ENCODE peak calls at places on chromosomes 7 and 10, in four cellular contexts. P is GM12878, N is HepG2, O is K562. Z is an unnamed sample.
A peak's percentile ranks its signal among the peaks of the same experiment; 100 is the strongest.

GRCh38 chr10:105545101-105545500 is 904.0 kb downstream of the SORCS3 start:
- DNase-seq in N (no peak), O (no peak), P (no peak), Z (no peak)

GRCh38 chr10:99523251-99523773 is 9.4 kb upstream of the NKX2-3 start:
- DNase-seq in O (no peak), P (no peak), N (no peak), Z (no peak)

GRCh38 chr10:120600871-120601644 is 144.0 kb downstream of the PLPP4 start:
- DNase-seq in O (peak; percentile 14), N (no peak), P (no peak), Z (peak; percentile 46)

GRCh38 chr10:119776536-119776935 is 50.7 kb downstream of the INPP5F start:
- DNase-seq in P (no peak), N (peak; percentile 10), O (no peak), Z (no peak)

GRCh38 chr10:73493781-73494180 is 2.0 kb downstream of the PPP3CB start:
- DNase-seq in P (no peak), N (no peak), O (no peak), Z (no peak)

GRCh38 chr10:69961168-69961863 is 91.3 kb upstream of the MACROH2A2 start:
- DNase-seq in N (no peak), O (peak; percentile 19), P (no peak), Z (peak; percentile 49)

GRCh38 chr10:99450624-99451498 is 20.4 kb upstream of the GOT1 start:
- DNase-seq in P (no peak), N (peak; percentile 74), O (no peak), Z (no peak)

GRCh38 chr10:98209441-98209840 is 58.6 kb downstream of the LOXL4 start:
- DNase-seq in N (no peak), P (no peak), O (no peak), Z (no peak)

GRCh38 chr10:89547853-89548513 is 12.6 kb upstream of the SLC16A12 start:
- DNase-seq in O (no peak), N (no peak), P (no peak), Z (no peak)

GRCh38 chr10:27805215-27805614 is 59.6 kb upstream of the MKX start:
- DNase-seq in O (no peak), P (no peak), N (no peak), Z (no peak)

GRCh38 chr10:8321990-8322389 is 267.5 kb downstream of the GATA3 start:
- DNase-seq in N (no peak), O (no peak), P (no peak), Z (no peak)

GRCh38 chr7:388961-389701 is 99.2 kb downstream of the FOXL3 start:
- DNase-seq in O (no peak), P (no peak), N (no peak), Z (no peak)

GRCh38 chr7:157675427-157675930 is 338.7 kb downstream of the DNAJB6 start:
- DNase-seq in N (no peak), O (no peak), P (no peak), Z (no peak)

GRCh38 chr10:48199580-48200377 is 74.7 kb downstream of the FRMPD2 start:
- DNase-seq in P (no peak), O (no peak), N (no peak), Z (no peak)

GRCh38 chr10:59362184-59362966 is at the start of gene FAM13C:
- DNase-seq in P (no peak), N (peak; percentile 7), O (no peak), Z (peak; percentile 67)

GRCh38 chr10:68095176-68095575 is 14.1 kb upstream of the MYPN start:
- DNase-seq in P (no peak), O (no peak), N (no peak), Z (no peak)

GRCh38 chr10:44297963-44298362 is 86.9 kb downstream of the CXCL12 start:
- DNase-seq in P (no peak), O (no peak), N (no peak), Z (no peak)

GRCh38 chr7:139078911-139079310 is 30.6 kb downstream of the ZC3HAV1 start:
- DNase-seq in N (no peak), O (no peak), P (no peak), Z (no peak)

GRCh38 chr10:48406204-48406603 is 99.7 kb downstream of the MAPK8 start:
- DNase-seq in O (peak; percentile 85), N (no peak), P (no peak), Z (no peak)

GRCh38 chr10:131943021-131943814 is 38.5 kb downstream of the BNIP3 start:
- DNase-seq in O (peak; percentile 60), P (no peak), N (peak; percentile 15), Z (peak; percentile 79)

GRCh38 chr7:119465798-119466305 is 807.1 kb upstream of the KCND2 start:
- DNase-seq in P (no peak), N (no peak), O (no peak), Z (no peak)

GRCh38 chr7:138699661-138700060 is 1.5 kb downstream of the SVOPL start:
- DNase-seq in P (no peak), N (no peak), O (no peak), Z (no peak)

GRCh38 chr7:131111081-131111576 is 216.5 kb upstream of the MKLN1 start:
- DNase-seq in O (peak; percentile 53), N (no peak), P (no peak), Z (no peak)

GRCh38 chr7:77765906-77766800 is 32.1 kb downstream of the TMEM60 start:
- DNase-seq in N (peak; percentile 54), O (no peak), P (no peak), Z (no peak)

GRCh38 chr7:141151726-141152125 is 77.9 kb downstream of the TMEM178B start:
- DNase-seq in N (no peak), P (no peak), O (no peak), Z (no peak)

GRCh38 chr7:38107486-38107893 is 70.6 kb upstream of the STARD3NL start:
- DNase-seq in P (peak; percentile 44), O (peak; percentile 80), N (peak; percentile 55), Z (peak; percentile 64)

GRCh38 chr10:73920084-73920483 is 9.2 kb downstream of the PLAU start:
- DNase-seq in N (no peak), P (no peak), O (peak; percentile 38), Z (no peak)

GRCh38 chr10:5108658-5109416 is 14.6 kb downstream of the AKR1C3 start:
- DNase-seq in O (no peak), P (no peak), N (no peak), Z (no peak)

GRCh38 chr7:70776627-70777101 is 355.3 kb upstream of the GALNT17 start:
- DNase-seq in P (peak; percentile 51), N (no peak), O (no peak), Z (no peak)

GRCh38 chr7:47489624-47490023 is 92.3 kb downstream of the TNS3 start:
- DNase-seq in O (no peak), P (no peak), N (no peak), Z (no peak)

GRCh38 chr7:20894806-20895205 is 108.1 kb upstream of the SP8 start:
- DNase-seq in O (no peak), P (no peak), N (no peak), Z (no peak)

GRCh38 chr10:30959855-30960247 is 71.8 kb downstream of the ZNF438 start:
- DNase-seq in P (no peak), O (no peak), N (no peak), Z (no peak)

DNA sequence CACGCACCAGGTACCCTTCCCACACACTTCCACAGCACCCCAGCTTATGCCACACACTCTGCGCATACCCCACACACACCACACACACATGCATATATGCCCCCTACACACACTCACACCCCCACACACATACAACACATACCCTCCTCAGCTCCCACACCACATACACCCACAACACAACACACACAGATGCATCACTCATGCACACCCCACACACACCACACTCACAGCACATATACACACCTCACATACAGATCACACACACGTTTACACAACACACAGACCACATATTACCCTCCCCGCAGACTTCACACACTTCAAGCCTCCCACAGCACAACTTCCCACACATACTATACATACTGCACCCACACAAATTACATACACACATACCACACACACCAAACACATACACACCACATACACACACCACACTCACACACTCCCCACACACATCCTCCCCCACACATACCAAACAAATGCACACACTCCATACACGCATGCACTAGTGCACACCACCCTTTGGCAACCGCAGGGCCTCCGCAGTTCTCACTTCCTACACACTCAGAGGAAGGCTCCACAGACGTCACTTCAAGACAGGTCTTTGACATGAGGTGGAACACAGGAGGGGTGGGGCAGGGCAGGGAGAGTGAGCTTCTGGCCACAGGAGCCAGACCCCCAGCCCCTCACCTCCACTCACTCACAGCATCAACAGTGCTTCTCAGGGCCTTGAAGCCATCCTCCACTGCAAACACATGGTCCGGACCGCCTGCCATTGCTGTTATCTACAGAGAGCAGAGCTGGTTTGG is 18.5 kb upstream of the ANTXRL start:
- DNase-seq in P (peak; percentile 25), N (no peak), O (no peak), Z (no peak)
- TF ChIP-seq BHLHE40 in P (peak; percentile 48), N (no peak), O (no peak), Z (no peak)

DNA sequence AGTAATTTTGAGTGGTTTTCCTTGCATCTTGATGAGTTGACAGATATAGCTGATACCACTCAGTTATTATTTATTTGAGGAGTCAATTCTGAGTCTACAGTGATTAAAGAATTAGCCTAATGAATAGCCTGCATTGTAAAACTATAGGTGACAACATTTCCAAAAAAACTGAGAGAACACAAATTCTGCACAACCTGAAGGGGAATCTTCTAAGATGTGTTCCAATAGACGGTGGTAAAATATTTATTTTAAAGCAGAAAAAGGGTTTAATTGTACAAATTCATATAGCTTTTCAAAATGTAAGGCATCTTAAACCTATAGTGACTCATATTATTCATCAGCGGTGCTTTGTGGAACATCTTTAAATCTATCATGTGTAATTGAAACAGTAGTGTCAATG is 200.4 kb downstream of the RNLS start:
- DNase-seq in P (no peak), N (no peak), O (no peak), Z (no peak)
- TF ChIP-seq SP1 in P (no peak), N (no peak), O (no peak), Z (no peak)

GRCh38 chr10:101031796-101032636 is 982 bp downstream of the SFXN3 start:
- DNase-seq in P (no peak), O (no peak), N (peak; percentile 49), Z (no peak)
- TF ChIP-seq TARDBP in P (no peak), O (no peak), N (peak; percentile 8), Z (no peak)

GRCh38 chr10:14009315-14010082 is 321.2 kb downstream of the FRMD4A start:
- DNase-seq in O (no peak), P (peak; percentile 96), N (no peak), Z (no peak)

GRCh38 chr10:14010083-14010551 is 320.6 kb downstream of the FRMD4A start:
- DNase-seq in N (no peak), O (no peak), P (no peak), Z (no peak)

GRCh38 chr10:14008648-14009072 is 322.1 kb downstream of the FRMD4A start:
- DNase-seq in N (no peak), P (no peak), O (no peak), Z (no peak)

GRCh38 chr10:14014423-14014822 is 316.3 kb downstream of the FRMD4A start:
- DNase-seq in P (no peak), O (no peak), N (no peak), Z (no peak)

DNA sequence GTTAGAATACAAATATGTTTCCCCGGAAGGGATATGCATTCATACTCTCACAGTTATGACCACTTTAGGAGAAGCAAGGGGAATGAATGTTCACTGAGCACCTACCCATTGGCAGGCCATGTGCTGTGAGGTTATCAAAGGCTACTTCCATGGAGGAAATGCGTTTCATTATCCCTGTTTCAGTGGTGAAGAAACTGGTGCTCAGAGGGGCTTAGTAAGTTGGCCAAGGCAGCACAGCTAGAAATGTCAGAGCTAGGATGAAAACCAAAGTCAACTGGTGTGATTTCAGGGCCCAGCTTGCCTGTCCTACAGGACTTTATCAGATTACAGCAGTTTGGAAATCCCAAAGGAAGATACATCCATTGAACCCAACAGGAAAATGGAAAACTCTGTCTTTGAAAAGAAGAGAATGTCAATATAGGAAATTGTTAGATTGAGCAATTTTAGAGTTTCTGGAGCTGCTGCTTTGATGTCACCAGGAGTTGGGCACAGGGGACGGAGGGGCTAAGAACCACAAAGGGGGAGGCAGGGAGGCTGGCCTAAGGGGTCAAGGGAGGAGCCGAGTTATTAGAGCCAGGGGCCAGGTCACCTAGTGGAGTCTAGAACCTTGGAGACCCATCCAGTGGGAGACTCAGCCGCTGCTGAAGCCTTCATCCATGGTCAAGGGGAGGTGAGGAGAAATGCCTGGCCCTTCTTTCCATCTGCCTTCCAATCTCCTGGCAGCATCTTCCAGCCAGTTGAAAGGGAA is 319.7 kb downstream of the FRMD4A start:
- DNase-seq in O (no peak), P (no peak), N (no peak), Z (no peak)
- TF ChIP-seq BHLHE40 in O (no peak), P (no peak), N (no peak), Z (no peak)

Z was measured in HEK293T.